ENCODE peak calls at places on chromosomes 7 and 10, in six cellular contexts. Z is CD8-positive, alpha-beta T cell; P is suprapubic skin; M is testis; H is mesenchymal stem cell; K is tibial nerve. W is an unnamed sample. For H3K36me3, the result is how much of the 10 kb centered on the place peaks cover.

GRCh38 chr7:13742126-13742525 is 247.3 kb downstream of the ETV1 start:
- DNase-seq in Z (no peak), P (no peak), M (no peak), H (peak), K (no peak), W (peak)

GRCh38 chr7:94998951-94999350 is 91.6 kb downstream of the PPP1R9A start:
- DNase-seq in Z (no peak), P (no peak), M (no peak), H (no peak), K (no peak), W (no peak)

GRCh38 chr7:116195451-116195850 is 14.9 kb upstream of the TES start:
- DNase-seq in Z (no peak), P (no peak), M (no peak), H (no peak), K (no peak), W (no peak)

GRCh38 chr10:21607907-21608306 is 73.9 kb downstream of the MLLT10 start:
- DNase-seq in Z (no peak), P (no peak), M (no peak), H (no peak), K (no peak), W (no peak)

GRCh38 chr7:2003451-2003930 is 229.3 kb downstream of the MAD1L1 start:
- DNase-seq in Z (no peak), P (peak), M (no peak), H (no peak), K (no peak), W (no peak)

GRCh38 chr7:33039257-33039904 is 23.2 kb downstream of the NT5C3A start:
- DNase-seq in Z (no peak), P (no peak), M (no peak), H (peak), K (no peak), W (peak)

GRCh38 chr10:77348711-77349110 is 288.9 kb downstream of the KCNMA1 start:
- DNase-seq in Z (no peak), P (no peak), M (no peak), H (no peak), K (no peak), W (no peak)

GRCh38 chr10:104300736-104301292 is 31.8 kb downstream of the GSTO2 start:
- DNase-seq in Z (no peak), P (no peak), M (no peak), H (peak), K (no peak), W (peak)

GRCh38 chr7:155885162-155886160 is 73.2 kb upstream of the SHH start:
- DNase-seq in Z (no peak), P (peak), M (no peak), H (no peak), K (no peak), W (peak)

DNA sequence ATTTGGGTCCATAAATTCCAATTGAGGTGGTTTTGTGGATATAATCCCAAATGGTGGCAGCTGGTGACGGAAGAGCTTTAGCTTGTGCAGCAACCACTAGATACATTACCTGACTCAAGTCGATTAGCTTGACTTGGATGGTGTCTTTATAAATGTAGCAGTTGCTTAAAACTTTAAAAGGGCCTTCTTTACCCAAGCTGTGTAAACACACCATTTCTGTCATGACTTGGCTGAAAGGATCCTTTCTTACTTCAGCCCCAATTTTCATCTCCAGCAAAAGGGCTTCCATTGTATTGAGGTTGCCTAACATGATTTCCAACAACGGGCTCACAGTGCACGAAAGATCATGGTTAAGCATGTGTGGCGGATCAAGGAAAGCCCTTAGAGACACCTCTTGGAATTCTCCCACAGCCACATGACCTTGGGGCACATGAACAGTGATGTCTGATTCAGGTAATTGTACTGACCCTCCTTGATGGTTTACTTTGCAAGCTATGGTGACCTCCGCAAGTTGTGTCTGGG is 57.9 kb downstream of the MACC1 start:
- DNase-seq in Z (no peak), P (no peak), M (no peak), H (no peak), K (no peak), W (no peak)
- H3K36me3 ChIP-seq in Z (under half), P (under half), M (under half), H (under half), K (under half), W (under half)

GRCh38 chr7:90387470-90388240 is 15.6 kb upstream of the CLDN12 start:
- DNase-seq in Z (no peak), P (no peak), M (no peak), H (no peak), K (no peak), W (no peak)

GRCh38 chr7:90383422-90383821 is 19.8 kb upstream of the CLDN12 start:
- DNase-seq in Z (no peak), P (no peak), M (no peak), H (peak), K (no peak), W (peak)

GRCh38 chr7:90384433-90384832 is 18.8 kb upstream of the CLDN12 start:
- DNase-seq in Z (no peak), P (no peak), M (no peak), H (no peak), K (no peak), W (no peak)

DNA sequence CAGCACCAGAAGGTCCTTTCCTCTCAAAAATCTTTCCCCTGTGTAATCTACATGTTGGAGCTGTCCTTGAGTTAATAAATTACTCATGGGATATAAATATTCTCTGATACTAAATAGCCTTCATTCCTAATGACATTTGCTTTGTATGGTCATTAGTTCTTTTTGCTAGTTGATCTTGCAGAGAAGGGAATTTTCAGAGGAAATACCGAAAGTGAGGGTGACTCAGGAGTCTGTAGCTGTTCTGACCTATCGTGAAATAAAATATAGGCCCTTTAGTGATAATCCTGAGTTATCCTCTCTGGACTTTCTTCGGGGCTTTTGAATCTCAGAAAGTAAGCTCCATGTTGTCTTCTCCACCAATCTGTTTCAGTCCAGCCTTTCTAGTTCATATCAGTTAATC is 19.4 kb upstream of the CLDN12 start:
- DNase-seq in Z (no peak), P (no peak), M (no peak), H (peak), K (no peak), W (peak)
- H3K36me3 ChIP-seq in Z (under half), P (half or more), M (under half), H (half or more), K (under half), W (half or more)

GRCh38 chr10:124402273-124402672 is 16.4 kb downstream of the OAT start:
- DNase-seq in Z (no peak), P (no peak), M (no peak), H (no peak), K (no peak), W (no peak)
- H3K36me3 ChIP-seq in Z (under half), P (half or more), M (under half), H (half or more), K (under half), W (half or more)

GRCh38 chr10:60138842-60139241 is 232.5 kb upstream of the CCDC6 start:
- DNase-seq in Z (no peak), P (no peak), M (no peak), H (no peak), K (no peak), W (no peak)
- H3K36me3 ChIP-seq in Z (under half), P (under half), M (under half), H (under half), K (under half), W (under half)

GRCh38 chr7:148883233-148884048 is 650 bp downstream of the EZH2 start:
- DNase-seq in Z (peak), P (peak), M (peak), H (peak), K (peak), W (peak)

GRCh38 chr7:148882668-148883232 is 1.3 kb downstream of the EZH2 start:
- DNase-seq in Z (no peak), P (no peak), M (no peak), H (peak), K (no peak), W (peak)

GRCh38 chr7:148882192-148882591 is 1.9 kb downstream of the EZH2 start:
- DNase-seq in Z (no peak), P (no peak), M (no peak), H (no peak), K (no peak), W (no peak)

GRCh38 chr7:148877517-148877916 is 6.6 kb downstream of the EZH2 start:
- DNase-seq in Z (no peak), P (no peak), M (no peak), H (no peak), K (no peak), W (no peak)

DNA sequence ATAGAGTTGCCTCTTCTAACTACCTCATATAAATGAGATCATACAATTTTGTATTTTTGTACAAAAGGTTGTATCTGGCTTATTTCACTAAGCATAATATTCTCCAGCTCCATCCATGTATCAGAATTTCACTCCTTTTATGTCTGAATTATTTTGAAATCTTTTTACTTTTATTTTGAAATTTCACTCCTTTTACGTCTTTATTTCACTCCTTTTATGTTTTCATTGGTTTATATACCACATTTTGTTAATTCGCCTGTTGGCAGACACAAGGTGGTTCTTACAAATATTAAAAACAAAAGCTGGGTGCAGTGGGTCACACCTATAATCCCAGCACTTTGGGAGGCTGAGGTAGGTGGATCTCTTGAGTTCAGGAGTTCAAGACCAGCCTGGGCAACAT is 5.8 kb downstream of the EZH2 start:
- DNase-seq in Z (no peak), P (no peak), M (no peak), H (no peak), K (no peak), W (no peak)
- H3K36me3 ChIP-seq in Z (under half), P (under half), M (under half), H (under half), K (under half), W (under half)

GRCh38 chr7:50614721-50615518 is 49.7 kb upstream of the DDC start:
- DNase-seq in Z (no peak), P (no peak), M (peak), H (no peak), K (no peak), W (peak)
- H3K36me3 ChIP-seq in Z (under half), P (under half), M (under half), H (half or more), K (under half), W (half or more)

W was measured in adipocyte.